ENCODE peak calls at places on chromosomes 7 and 10, in four cellular contexts. M is colonic mucosa; H is CD8-positive, alpha-beta memory T cell; Q is naive thymus-derived CD4-positive, alpha-beta T cell. V is an unnamed sample. For H3K27me3, the result is how much of the 10 kb centered on the place peaks cover.

GRCh38 chr7:17132726-17133125 is 165.7 kb upstream of the AHR start:
- DNase-seq in M (no peak), Q (no peak), H (no peak), V (no peak)

GRCh38 chr7:22275574-22276150 is 81.3 kb downstream of the RAPGEF5 start:
- DNase-seq in Q (no peak), M (no peak), H (no peak), V (no peak)

GRCh38 chr10:97466755-97467154 is 20.8 kb downstream of the ZDHHC16 start:
- DNase-seq in Q (no peak), H (no peak), M (no peak), V (no peak)

GRCh38 chr10:124342136-124342820 is 76.4 kb downstream of the OAT start:
- DNase-seq in H (no peak), M (no peak), Q (no peak), V (no peak)

GRCh38 chr7:75980865-75981449 is 13.4 kb downstream of the TMEM120A start:
- DNase-seq in M (no peak), H (no peak), Q (no peak), V (no peak)

GRCh38 chr10:132237396-132237795 is 50.6 kb downstream of the DPYSL4 start:
- DNase-seq in Q (no peak), H (no peak), M (no peak), V (no peak)

GRCh38 chr10:21534611-21535493 is 820 bp downstream of the MLLT10 start:
- DNase-seq in M (peak), H (peak), Q (no peak), V (peak)

GRCh38 chr7:159122276-159122675 is 22.4 kb downstream of the VIPR2 start:
- DNase-seq in H (no peak), Q (no peak), M (no peak), V (peak)

GRCh38 chr10:111707066-111707465 is 476.5 kb downstream of the GPAM start:
- DNase-seq in H (no peak), Q (no peak), M (no peak), V (no peak)

GRCh38 chr7:51278797-51279196 is 37.8 kb downstream of the COBL start:
- DNase-seq in Q (no peak), M (no peak), H (no peak), V (no peak)

GRCh38 chr10:3136336-3136735 is 36.2 kb downstream of the PITRM1 start:
- DNase-seq in Q (no peak), M (no peak), H (no peak), V (no peak)

GRCh38 chr10:62916157-62916603 is 100.0 kb upstream of the EGR2 start:
- DNase-seq in M (no peak), H (no peak), Q (no peak), V (no peak)

GRCh38 chr10:29150010-29150409 is 138.9 kb upstream of the LYZL1 start:
- DNase-seq in M (no peak), H (no peak), Q (no peak), V (no peak)

GRCh38 chr10:66671562-66671961 is 254.3 kb upstream of the LRRTM3 start:
- DNase-seq in M (no peak), Q (no peak), H (no peak), V (no peak)

GRCh38 chr10:47260505-47261111 is 39.4 kb upstream of the GDF10 start:
- DNase-seq in Q (peak), H (no peak), M (no peak), V (no peak)

GRCh38 chr7:158828343-158829020 is 827 bp downstream of the ESYT2 start:
- DNase-seq in M (peak), H (no peak), Q (no peak), V (no peak)

GRCh38 chr7:108181073-108181985 is 51.2 kb upstream of the LAMB4 start:
- DNase-seq in Q (peak), H (no peak), M (no peak), V (peak)

GRCh38 chr10:44975487-44976331 is 2.9 kb downstream of the DEPP1 start:
- DNase-seq in M (no peak), Q (no peak), H (no peak), V (no peak)

GRCh38 chr7:2609001-2609411 is 22.8 kb upstream of the TTYH3 start:
- DNase-seq in Q (peak), H (no peak), M (no peak), V (no peak)

GRCh38 chr10:659710-660141 is 29.7 kb downstream of the DIP2C start:
- DNase-seq in Q (no peak), H (no peak), M (no peak), V (peak)

GRCh38 chr7:127766831-127767489 is 115.0 kb downstream of the SND1 start:
- DNase-seq in H (no peak), Q (no peak), M (no peak), V (no peak)

GRCh38 chr7:16422917-16423316 is 1.6 kb upstream of the CRPPA start:
- DNase-seq in H (no peak), Q (no peak), M (no peak), V (no peak)

GRCh38 chr10:77926566-77927342 is at the start of gene DLG5:
- DNase-seq in Q (no peak), M (peak), H (no peak), V (peak)

GRCh38 chr10:124906551-124907001 is 35.3 kb upstream of the ZRANB1 start:
- DNase-seq in M (no peak), Q (no peak), H (no peak), V (no peak)

GRCh38 chr7:120039138-120039537 is 233.8 kb upstream of the KCND2 start:
- DNase-seq in M (no peak), Q (no peak), H (no peak), V (no peak)

GRCh38 chr10:73577788-73578187 is 13.4 kb downstream of the USP54 start:
- DNase-seq in M (peak), H (no peak), Q (no peak), V (no peak)

GRCh38 chr7:96596120-96596826 is 113.4 kb downstream of the SEM1 start:
- DNase-seq in M (no peak), H (no peak), Q (no peak), V (peak)

DNA sequence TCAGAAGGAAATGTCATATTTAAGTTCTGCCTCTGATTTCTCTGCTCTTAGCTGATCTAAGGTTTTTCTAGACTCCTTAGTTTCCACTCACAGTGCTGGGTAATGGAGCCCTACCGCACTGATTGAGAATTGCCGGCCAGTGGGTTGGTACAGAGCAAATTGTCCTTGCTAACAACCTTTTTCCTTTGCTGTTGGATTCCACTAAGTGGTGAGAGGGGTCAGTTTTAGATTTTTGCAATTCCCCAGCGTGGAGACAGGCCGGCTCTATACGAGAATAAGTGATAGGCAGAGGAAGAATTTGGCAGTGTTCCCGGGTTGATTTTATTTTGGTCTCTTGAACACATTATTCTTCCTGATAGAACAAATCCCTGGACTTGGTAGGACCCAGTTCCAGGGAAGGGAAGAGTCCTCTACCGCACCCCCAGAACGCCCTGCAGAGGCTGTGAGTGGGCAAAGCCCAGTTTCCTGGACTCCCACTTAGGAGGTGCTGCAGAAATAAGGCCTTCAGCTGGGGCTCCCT is 2.9 kb upstream of the NRP1 start:
- DNase-seq in H (no peak), Q (no peak), M (peak), V (no peak)
- H3K27me3 ChIP-seq in H (under half), Q (under half), M (under half), V (under half)

DNA sequence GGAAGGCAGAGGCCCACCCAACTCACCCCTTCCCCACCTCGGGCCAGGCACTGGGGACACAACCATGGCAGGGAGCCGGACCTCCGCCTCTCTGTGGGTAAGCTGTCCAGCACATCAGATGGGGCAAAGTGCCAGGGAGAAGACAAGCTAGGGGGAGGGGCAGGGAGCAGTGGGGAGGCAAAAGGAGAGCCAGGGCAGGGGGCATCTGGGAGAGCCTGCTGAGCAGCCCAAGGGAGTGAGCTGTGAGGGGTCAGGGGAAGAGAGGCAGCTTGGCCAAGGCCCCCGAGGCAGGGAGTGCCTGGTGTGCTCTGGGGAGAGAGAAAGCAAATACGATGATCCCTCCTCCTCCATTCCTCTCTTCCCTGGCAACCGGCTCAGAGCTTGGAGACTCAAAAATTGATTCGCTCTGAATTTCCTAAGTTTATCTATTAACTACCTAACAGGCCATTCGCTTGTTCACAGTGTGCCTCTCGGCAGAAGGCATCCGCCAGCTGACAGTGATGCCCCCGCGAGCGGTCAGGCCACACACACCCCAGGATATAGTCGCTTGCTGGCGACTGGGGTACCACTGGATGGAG is 4.5 kb downstream of the CAMK2B start:
- DNase-seq in H (no peak), M (no peak), Q (no peak), V (no peak)
- H3K27me3 ChIP-seq in H (under half), M (under half), Q (under half), V (under half)

GRCh38 chr10:69709366-69709941 is 79.4 kb downstream of the FAM241B start:
- DNase-seq in Q (no peak), M (no peak), H (no peak), V (no peak)
- H3K27me3 ChIP-seq in Q (under half), M (under half), H (under half), V (half or more)

GRCh38 chr10:49393757-49394156 is 2.1 kb downstream of the DRGX start:
- DNase-seq in Q (no peak), M (no peak), H (no peak), V (no peak)
- H3K27me3 ChIP-seq in Q (under half), M (half or more), H (under half), V (under half)

GRCh38 chr7:157021893-157022680 is 11.6 kb upstream of the MNX1 start:
- DNase-seq in M (no peak), Q (no peak), H (no peak), V (no peak)
- H3K27me3 ChIP-seq in M (half or more), Q (under half), H (half or more), V (under half)

V was measured in MM.1S.